ENCODE peak calls at places on chromosomes 6 and 20, in eight cellular contexts. One of them, this sample, is unnamed.
A peak's percentile ranks its signal among the peaks of the same experiment; 100 is the strongest.

GRCh38 chr6:42618686-42619085 is 54.9 kb downstream of the UBR2 start:
- DNase-seq in fibroblast of mammary gland: peak; percentile 94
- DNase-seq in stomach: no peak
- DNase-seq in HL-60: no peak
- DNase-seq in cardiac fibroblast: peak; percentile 3
- DNase-seq in AG10803: peak; percentile 95
- DNase-seq in NB4: no peak
- DNase-seq in neural progenitor cell: no peak
- DNase-seq in this sample: peak; percentile 11

GRCh38 chr6:90584636-90585255 is 2.1 kb downstream of the MAP3K7 start:
- DNase-seq in stomach: no peak
- DNase-seq in NB4: peak; percentile 30
- DNase-seq in fibroblast of mammary gland: no peak
- DNase-seq in HL-60: no peak
- DNase-seq in cardiac fibroblast: no peak
- DNase-seq in neural progenitor cell: no peak
- DNase-seq in AG10803: peak; percentile 24
- DNase-seq in this sample: peak; percentile 16

GRCh38 chr6:38705924-38706323 is 3.0 kb upstream of the GLO1 start:
- DNase-seq in fibroblast of mammary gland: no peak
- DNase-seq in neural progenitor cell: no peak
- DNase-seq in NB4: no peak
- DNase-seq in stomach: no peak
- DNase-seq in AG10803: no peak
- DNase-seq in cardiac fibroblast: no peak
- DNase-seq in HL-60: no peak
- DNase-seq in this sample: no peak

GRCh38 chr6:18720075-18720474 is 332.9 kb downstream of the RNF144B start:
- DNase-seq in fibroblast of mammary gland: no peak
- DNase-seq in stomach: no peak
- DNase-seq in AG10803: no peak
- DNase-seq in cardiac fibroblast: no peak
- DNase-seq in HL-60: no peak
- DNase-seq in neural progenitor cell: no peak
- DNase-seq in NB4: no peak
- DNase-seq in this sample: no peak

GRCh38 chr6:119158057-119158848 is 79.8 kb upstream of the FAM184A start:
- DNase-seq in HL-60: peak; percentile 28
- DNase-seq in cardiac fibroblast: peak; percentile 91
- DNase-seq in stomach: no peak
- DNase-seq in neural progenitor cell: no peak
- DNase-seq in NB4: no peak
- DNase-seq in fibroblast of mammary gland: peak; percentile 98
- DNase-seq in AG10803: peak; percentile 97
- DNase-seq in this sample: peak; percentile 86

GRCh38 chr6:129105035-129105434 is 222.1 kb downstream of the LAMA2 start:
- DNase-seq in neural progenitor cell: peak; percentile 7
- DNase-seq in stomach: no peak
- DNase-seq in HL-60: no peak
- DNase-seq in fibroblast of mammary gland: no peak
- DNase-seq in cardiac fibroblast: peak; percentile 54
- DNase-seq in NB4: peak; percentile 6
- DNase-seq in AG10803: peak; percentile 52
- DNase-seq in this sample: peak; percentile 44

GRCh38 chr6:151814614-151815013 is 7.1 kb downstream of the ESR1 start:
- DNase-seq in HL-60: no peak
- DNase-seq in stomach: no peak
- DNase-seq in cardiac fibroblast: no peak
- DNase-seq in NB4: no peak
- DNase-seq in fibroblast of mammary gland: no peak
- DNase-seq in neural progenitor cell: no peak
- DNase-seq in AG10803: no peak
- DNase-seq in this sample: no peak

GRCh38 chr6:110180228-110181008 is at the start of gene CDC40:
- DNase-seq in cardiac fibroblast: no peak
- DNase-seq in neural progenitor cell: peak; percentile 77
- DNase-seq in stomach: peak; percentile 50
- DNase-seq in fibroblast of mammary gland: no peak
- DNase-seq in NB4: no peak
- DNase-seq in AG10803: no peak
- DNase-seq in HL-60: peak; percentile 51
- DNase-seq in this sample: no peak

GRCh38 chr6:43724914-43725642 is 37.5 kb upstream of the MRPS18A start:
- DNase-seq in AG10803: peak; percentile 95
- DNase-seq in fibroblast of mammary gland: peak; percentile 97
- DNase-seq in neural progenitor cell: no peak
- DNase-seq in NB4: peak; percentile 100
- DNase-seq in cardiac fibroblast: peak; percentile 99
- DNase-seq in stomach: peak; percentile 91
- DNase-seq in HL-60: peak; percentile 99
- DNase-seq in this sample: peak; percentile 99

GRCh38 chr6:85463621-85464259 is 13.9 kb downstream of the NT5E start:
- DNase-seq in NB4: no peak
- DNase-seq in neural progenitor cell: no peak
- DNase-seq in cardiac fibroblast: no peak
- DNase-seq in HL-60: no peak
- DNase-seq in fibroblast of mammary gland: no peak
- DNase-seq in stomach: no peak
- DNase-seq in AG10803: no peak
- DNase-seq in this sample: no peak

GRCh38 chr20:10557685-10558084 is 116.1 kb downstream of the JAG1 start:
- DNase-seq in AG10803: no peak
- DNase-seq in stomach: no peak
- DNase-seq in neural progenitor cell: no peak
- DNase-seq in cardiac fibroblast: no peak
- DNase-seq in fibroblast of mammary gland: no peak
- DNase-seq in HL-60: no peak
- DNase-seq in NB4: no peak
- DNase-seq in this sample: no peak

GRCh38 chr6:35370124-35370741 is 27.9 kb downstream of the PPARD start:
- DNase-seq in AG10803: peak; percentile 98
- DNase-seq in NB4: peak; percentile 99
- DNase-seq in stomach: peak; percentile 40
- DNase-seq in neural progenitor cell: no peak
- DNase-seq in HL-60: peak; percentile 97
- DNase-seq in fibroblast of mammary gland: peak; percentile 97
- DNase-seq in cardiac fibroblast: peak; percentile 97
- DNase-seq in this sample: peak; percentile 93

GRCh38 chr20:59141818-59142581 is 21.6 kb upstream of the ZNF831 start:
- DNase-seq in AG10803: no peak
- DNase-seq in cardiac fibroblast: no peak
- DNase-seq in HL-60: no peak
- DNase-seq in neural progenitor cell: peak; percentile 72
- DNase-seq in fibroblast of mammary gland: peak; percentile 5
- DNase-seq in stomach: no peak
- DNase-seq in NB4: peak; percentile 48
- DNase-seq in this sample: no peak

GRCh38 chr20:41879151-41879550 is 261.0 kb upstream of the CHD6 start:
- DNase-seq in fibroblast of mammary gland: no peak
- DNase-seq in stomach: no peak
- DNase-seq in cardiac fibroblast: no peak
- DNase-seq in AG10803: no peak
- DNase-seq in HL-60: no peak
- DNase-seq in neural progenitor cell: peak; percentile 62
- DNase-seq in NB4: no peak
- DNase-seq in this sample: no peak

GRCh38 chr20:20860078-20860806 is 147.8 kb upstream of the RALGAPA2 start:
- DNase-seq in HL-60: peak; percentile 78
- DNase-seq in AG10803: peak; percentile 81
- DNase-seq in fibroblast of mammary gland: peak; percentile 88
- DNase-seq in cardiac fibroblast: peak; percentile 82
- DNase-seq in NB4: peak; percentile 91
- DNase-seq in stomach: peak; percentile 92
- DNase-seq in neural progenitor cell: peak; percentile 95
- DNase-seq in this sample: peak; percentile 77

GRCh38 chr20:20859510-20859909 is 147.1 kb upstream of the RALGAPA2 start:
- DNase-seq in cardiac fibroblast: no peak
- DNase-seq in neural progenitor cell: no peak
- DNase-seq in NB4: peak; percentile 13
- DNase-seq in stomach: no peak
- DNase-seq in HL-60: peak; percentile 59
- DNase-seq in AG10803: no peak
- DNase-seq in fibroblast of mammary gland: no peak
- DNase-seq in this sample: no peak

GRCh38 chr20:20869161-20869560 is 156.7 kb upstream of the RALGAPA2 start:
- DNase-seq in stomach: no peak
- DNase-seq in AG10803: no peak
- DNase-seq in HL-60: no peak
- DNase-seq in cardiac fibroblast: no peak
- DNase-seq in neural progenitor cell: no peak
- DNase-seq in NB4: no peak
- DNase-seq in fibroblast of mammary gland: no peak
- DNase-seq in this sample: no peak

GRCh38 chr20:20864346-20865096 is 152.1 kb upstream of the RALGAPA2 start:
- DNase-seq in stomach: no peak
- DNase-seq in AG10803: peak; percentile 11
- DNase-seq in cardiac fibroblast: peak; percentile 3
- DNase-seq in neural progenitor cell: peak; percentile 60
- DNase-seq in NB4: peak; percentile 51
- DNase-seq in HL-60: no peak
- DNase-seq in fibroblast of mammary gland: peak; percentile 4
- DNase-seq in this sample: peak; percentile 4
- TF ChIP-seq CTCF in stomach: no peak
- TF ChIP-seq CTCF in AG10803: peak; percentile 33
- TF ChIP-seq CTCF in cardiac fibroblast: no peak
- TF ChIP-seq CTCF in neural progenitor cell: peak; percentile 71
- TF ChIP-seq CTCF in NB4: peak; percentile 29
- TF ChIP-seq CTCF in HL-60: no peak
- TF ChIP-seq CTCF in fibroblast of mammary gland: no peak
- TF ChIP-seq CTCF in this sample: peak; percentile 22

GRCh38 chr20:37914367-37914671 is 11.4 kb downstream of the VSTM2L start:
- DNase-seq in AG10803: no peak
- DNase-seq in HL-60: no peak
- DNase-seq in stomach: no peak
- DNase-seq in cardiac fibroblast: no peak
- DNase-seq in neural progenitor cell: no peak
- DNase-seq in fibroblast of mammary gland: no peak
- DNase-seq in NB4: no peak
- DNase-seq in this sample: no peak

GRCh38 chr20:37914672-37915433 is 11.9 kb downstream of the VSTM2L start:
- DNase-seq in cardiac fibroblast: no peak
- DNase-seq in NB4: peak; percentile 32
- DNase-seq in AG10803: no peak
- DNase-seq in fibroblast of mammary gland: no peak
- DNase-seq in stomach: no peak
- DNase-seq in neural progenitor cell: peak; percentile 85
- DNase-seq in HL-60: no peak
- DNase-seq in this sample: no peak

GRCh38 chr20:37917436-37917835 is 14.5 kb downstream of the VSTM2L start:
- DNase-seq in NB4: peak; percentile 58
- DNase-seq in stomach: no peak
- DNase-seq in cardiac fibroblast: no peak
- DNase-seq in HL-60: no peak
- DNase-seq in AG10803: no peak
- DNase-seq in neural progenitor cell: peak; percentile 75
- DNase-seq in fibroblast of mammary gland: no peak
- DNase-seq in this sample: no peak

GRCh38 chr20:37915434-37915787 is 12.5 kb downstream of the VSTM2L start:
- DNase-seq in fibroblast of mammary gland: no peak
- DNase-seq in stomach: no peak
- DNase-seq in neural progenitor cell: no peak
- DNase-seq in HL-60: no peak
- DNase-seq in AG10803: no peak
- DNase-seq in NB4: no peak
- DNase-seq in cardiac fibroblast: no peak
- DNase-seq in this sample: no peak

DNA sequence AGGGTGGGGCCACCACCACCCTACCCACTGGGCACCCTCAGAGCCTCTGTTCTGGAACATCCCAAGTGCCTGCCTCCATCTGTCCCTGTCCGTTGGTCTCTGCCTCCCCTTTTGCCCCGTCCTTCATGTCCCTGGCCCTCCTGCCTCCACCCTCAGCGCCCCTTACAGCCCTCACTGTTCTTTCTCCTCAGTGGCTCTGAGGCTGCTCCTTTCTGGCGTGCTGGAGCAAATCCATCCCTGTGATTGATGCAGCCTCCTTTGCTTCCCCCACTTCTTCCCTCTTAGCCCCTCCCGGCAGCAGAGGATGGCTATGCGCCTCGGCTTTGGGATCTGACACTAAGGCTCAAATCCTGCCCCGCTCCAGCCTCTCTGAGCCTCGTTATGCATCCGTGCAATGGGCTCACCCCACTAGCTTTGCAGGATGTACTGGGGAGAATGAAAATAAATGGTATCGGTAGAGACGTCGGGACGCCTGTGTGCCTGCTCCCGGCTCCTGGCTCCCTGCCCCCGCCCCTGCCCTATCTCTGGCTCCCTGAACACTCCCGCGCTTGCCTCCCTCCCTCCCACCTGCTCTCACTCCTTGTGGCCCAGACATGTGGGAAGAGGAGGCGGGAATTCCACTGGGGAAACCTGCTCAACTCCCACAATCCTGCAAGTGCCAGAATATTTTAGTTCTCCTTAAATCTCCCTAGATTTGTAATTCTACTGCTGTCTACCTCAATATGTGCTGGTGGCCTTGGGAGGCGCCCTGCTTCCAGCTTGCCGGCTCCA is 13.1 kb downstream of the VSTM2L start:
- DNase-seq in HL-60: no peak
- DNase-seq in AG10803: no peak
- DNase-seq in stomach: peak; percentile 47
- DNase-seq in cardiac fibroblast: no peak
- DNase-seq in neural progenitor cell: peak; percentile 56
- DNase-seq in fibroblast of mammary gland: no peak
- DNase-seq in NB4: no peak
- DNase-seq in this sample: no peak
- H3K4me3 ChIP-seq in HL-60: no peak overlapping the region
- H3K4me3 ChIP-seq in AG10803: no peak overlapping the region
- H3K4me3 ChIP-seq in stomach: no peak overlapping the region
- H3K4me3 ChIP-seq in cardiac fibroblast: no peak overlapping the region
- H3K4me3 ChIP-seq in neural progenitor cell: peak overlapping the region; percentile 25
- H3K4me3 ChIP-seq in fibroblast of mammary gland: no peak overlapping the region
- H3K4me3 ChIP-seq in NB4: no peak overlapping the region
- H3K4me3 ChIP-seq in this sample: no peak overlapping the region

DNA sequence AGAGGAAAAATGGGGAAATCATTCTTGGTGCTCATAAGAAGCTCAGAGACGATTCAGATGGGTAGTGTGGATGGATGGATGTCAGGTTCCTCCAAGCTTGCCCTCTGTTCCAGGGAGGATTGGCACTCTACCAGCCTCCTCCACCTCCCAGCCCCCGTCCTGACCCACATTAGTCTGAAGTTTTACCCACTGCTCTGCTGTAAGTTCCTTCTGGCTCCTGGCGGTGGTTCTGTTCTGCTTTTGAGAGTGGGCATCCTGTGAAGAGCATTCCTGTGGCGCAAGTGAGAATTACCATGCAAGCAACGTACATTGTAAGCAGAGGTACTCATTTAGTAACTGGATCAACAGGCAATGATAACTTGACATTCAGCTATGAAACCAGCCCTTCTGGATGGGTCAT is 103.4 kb downstream of the SYNDIG1 start:
- DNase-seq in stomach: no peak
- DNase-seq in fibroblast of mammary gland: no peak
- DNase-seq in AG10803: no peak
- DNase-seq in NB4: no peak
- DNase-seq in cardiac fibroblast: no peak
- DNase-seq in neural progenitor cell: no peak
- DNase-seq in HL-60: no peak
- DNase-seq in this sample: no peak
- TF ChIP-seq CTCF in stomach: no peak
- TF ChIP-seq CTCF in fibroblast of mammary gland: no peak
- TF ChIP-seq CTCF in AG10803: no peak
- TF ChIP-seq CTCF in NB4: no peak
- TF ChIP-seq CTCF in cardiac fibroblast: no peak
- TF ChIP-seq CTCF in neural progenitor cell: no peak
- TF ChIP-seq CTCF in HL-60: no peak
- TF ChIP-seq CTCF in this sample: no peak

GRCh38 chr6:393391-394221 is 2.1 kb downstream of the IRF4 start:
- DNase-seq in neural progenitor cell: peak; percentile 61
- DNase-seq in HL-60: no peak
- DNase-seq in NB4: no peak
- DNase-seq in stomach: no peak
- DNase-seq in fibroblast of mammary gland: no peak
- DNase-seq in cardiac fibroblast: no peak
- DNase-seq in AG10803: no peak
- DNase-seq in this sample: no peak
- H3K4me3 ChIP-seq in neural progenitor cell: peak overlapping the region; percentile 43
- H3K4me3 ChIP-seq in HL-60: no peak overlapping the region
- H3K4me3 ChIP-seq in NB4: no peak overlapping the region
- H3K4me3 ChIP-seq in stomach: peak overlapping the region; percentile 38
- H3K4me3 ChIP-seq in fibroblast of mammary gland: no peak overlapping the region
- H3K4me3 ChIP-seq in cardiac fibroblast: no peak overlapping the region
- H3K4me3 ChIP-seq in AG10803: no peak overlapping the region
- H3K4me3 ChIP-seq in this sample: no peak overlapping the region

This sample was measured in fibroblast of villous mesenchyme.